ENCODE peak calls at places on chromosomes 4 and X, in seven cellular contexts. L, H, I, N, C, R and T are unnamed samples.

GRCh38 chr4:56410247-56410646 is 23.0 kb upstream of the AASDH start:
- DNase-seq in C (no peak), R (no peak), L (no peak), I (no peak), N (peak; percentile 47), H (peak; percentile 59), T (no peak)

GRCh38 chr4:98938386-98938785 is 9.5 kb upstream of the EIF4E start:
- DNase-seq in R (no peak), H (no peak), L (no peak), I (no peak), C (no peak), N (no peak), T (no peak)

GRCh38 chrX:115260330-115260729 is 26.4 kb upstream of the LRCH2 start:
- DNase-seq in N (no peak), C (no peak), H (no peak), I (no peak), R (no peak), L (no peak), T (no peak)

GRCh38 chr4:17448689-17449088 is 63.2 kb downstream of the QDPR start:
- DNase-seq in C (no peak), N (no peak), R (no peak), H (no peak), L (no peak), I (no peak), T (no peak)

GRCh38 chr4:13313856-13314255 is 170.3 kb downstream of the RAB28 start:
- DNase-seq in L (no peak), N (no peak), C (no peak), I (no peak), R (no peak), H (no peak), T (no peak)

GRCh38 chr4:30821891-30822612 is 101.9 kb downstream of the PCDH7 start:
- DNase-seq in L (no peak), C (no peak), I (no peak), R (no peak), H (no peak), N (no peak), T (no peak)

GRCh38 chrX:65034641-65035450 is 58.6 kb upstream of the ZC4H2 start:
- DNase-seq in H (peak; percentile 90), R (peak; percentile 79), L (peak; percentile 71), I (peak; percentile 83), C (peak; percentile 58), N (peak; percentile 79), T (peak; percentile 81)

GRCh38 chr4:168488800-168489404 is 8.0 kb upstream of the PALLD start:
- DNase-seq in I (no peak), C (no peak), N (no peak), L (no peak), H (no peak), R (no peak), T (no peak)

GRCh38 chr4:153154010-153154975 is 50.0 kb upstream of the TRIM2 start:
- DNase-seq in I (no peak), C (no peak), H (no peak), L (no peak), R (peak; percentile 63), N (peak; percentile 29), T (no peak)

GRCh38 chr4:69584135-69584534 is 55.3 kb downstream of the UGT2A2 start:
- DNase-seq in R (no peak), N (no peak), L (no peak), C (no peak), I (no peak), H (no peak), T (no peak)

GRCh38 chr4:89704651-89705395 is 132.1 kb downstream of the SNCA start:
- DNase-seq in N (no peak), C (no peak), L (no peak), R (no peak), I (no peak), H (no peak), T (no peak)

GRCh38 chr4:147060171-147060931 is 114.7 kb upstream of the TTC29 start:
- DNase-seq in L (no peak), R (no peak), C (no peak), N (no peak), I (no peak), H (no peak), T (no peak)

GRCh38 chr4:117893207-117893606 is 141.1 kb upstream of the NDST3 start:
- DNase-seq in R (no peak), C (no peak), H (no peak), N (no peak), L (no peak), I (no peak), T (no peak)

GRCh38 chr4:99305638-99306380 is 15.0 kb upstream of the ADH1A start:
- DNase-seq in H (no peak), N (no peak), I (no peak), R (no peak), C (no peak), L (no peak), T (no peak)

GRCh38 chr4:7650606-7651400 is 216.1 kb upstream of the PSAPL1 start:
- DNase-seq in I (no peak), R (no peak), C (peak; percentile 44), L (no peak), N (no peak), H (peak; percentile 85), T (no peak)

GRCh38 chr4:98027827-98028226 is 115.4 kb downstream of the STPG2 start:
- DNase-seq in L (no peak), C (no peak), H (no peak), N (no peak), R (no peak), I (no peak), T (no peak)

GRCh38 chr4:119035941-119036737 is 99.5 kb upstream of the MYOZ2 start:
- DNase-seq in H (no peak), I (no peak), N (no peak), R (no peak), L (no peak), C (no peak), T (no peak)

GRCh38 chr4:94011190-94011589 is 182.6 kb downstream of the ATOH1 start:
- DNase-seq in L (no peak), H (no peak), N (no peak), R (no peak), I (no peak), C (no peak), T (no peak)

GRCh38 chrX:155577682-155578081 is 35.1 kb downstream of the TMLHE start:
- DNase-seq in L (no peak), C (no peak), R (no peak), N (no peak), I (no peak), H (peak; percentile 30), T (no peak)

GRCh38 chr4:61762722-61763627 is 562.8 kb downstream of the ADGRL3 start:
- DNase-seq in C (no peak), R (no peak), H (no peak), L (no peak), N (no peak), I (no peak), T (no peak)

GRCh38 chrX:1002611-1003010 is 209.8 kb downstream of the CRLF2 start:
- DNase-seq in I (no peak), C (peak; percentile 28), L (peak; percentile 71), H (peak; percentile 10), N (no peak), R (no peak), T (no peak)

GRCh38 chrX:48794993-48795501 is 6.8 kb upstream of the HDAC6 start:
- DNase-seq in C (peak; percentile 72), R (no peak), N (no peak), I (no peak), H (no peak), L (no peak), T (no peak)

GRCh38 chrX:48792219-48792618 is 5.8 kb downstream of the GATA1 start:
- DNase-seq in L (no peak), I (no peak), N (no peak), C (no peak), R (no peak), H (no peak), T (no peak)

GRCh38 chrX:48794340-48794920 is 7.4 kb upstream of the HDAC6 start:
- DNase-seq in H (no peak), R (no peak), N (no peak), L (no peak), C (no peak), I (no peak), T (no peak)

GRCh38 chrX:48791063-48791820 is 4.9 kb downstream of the GATA1 start:
- DNase-seq in R (no peak), C (no peak), I (no peak), H (no peak), N (no peak), L (no peak), T (no peak)

DNA sequence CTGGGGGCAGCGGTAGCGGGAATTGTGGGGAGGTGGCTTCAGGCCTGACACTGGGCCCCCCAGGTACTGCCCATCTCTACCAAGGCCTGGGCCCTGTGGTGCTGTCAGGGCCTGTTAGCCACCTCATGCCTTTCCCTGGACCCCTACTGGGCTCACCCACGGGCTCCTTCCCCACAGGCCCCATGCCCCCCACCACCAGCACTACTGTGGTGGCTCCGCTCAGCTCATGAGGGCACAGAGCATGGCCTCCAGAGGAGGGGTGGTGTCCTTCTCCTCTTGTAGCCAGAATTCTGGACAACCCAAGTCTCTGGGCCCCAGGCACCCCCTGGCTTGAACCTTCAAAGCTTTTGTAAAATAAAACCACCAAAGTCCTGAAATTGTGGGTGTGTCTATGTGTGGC is 7.5 kb downstream of the GATA1 start:
- DNase-seq in N (no peak), I (no peak), C (no peak), H (no peak), L (no peak), R (no peak), T (no peak)
- H3K4me1 ChIP-seq in N (no peaks in the 10 kb centered on the region), I (no peaks in the 10 kb centered on the region), C (no peaks in the 10 kb centered on the region), H (no peaks in the 10 kb centered on the region), L (no peaks in the 10 kb centered on the region), R (no peaks in the 10 kb centered on the region), T (no peaks in the 10 kb centered on the region)

GRCh38 chr4:48237996-48238645 is 31.5 kb downstream of the TEC start:
- DNase-seq in N (no peak), I (no peak), R (no peak), C (no peak), H (no peak), L (no peak), T (no peak)
- H3K4me1 ChIP-seq in N (no peaks in the 10 kb centered on the region), I (no peaks in the 10 kb centered on the region), R (peaks cover 5% of the 10 kb centered on the region), C (peaks cover 7% of the 10 kb centered on the region), H (peaks cover 3% of the 10 kb centered on the region), L (peaks cover 9% of the 10 kb centered on the region), T (no peaks in the 10 kb centered on the region)

GRCh38 chrX:72125331-72126047 is 6.2 kb downstream of the RTL5 start:
- DNase-seq in H (no peak), I (no peak), L (no peak), N (no peak), C (no peak), R (no peak), T (no peak)
- H3K4me1 ChIP-seq in H (peaks cover 4% of the 10 kb centered on the region), I (no peaks in the 10 kb centered on the region), L (peaks cover 55% of the 10 kb centered on the region), N (peaks cover 41% of the 10 kb centered on the region), C (peaks cover 62% of the 10 kb centered on the region), R (peaks cover 66% of the 10 kb centered on the region), T (peaks cover 42% of the 10 kb centered on the region)

DNA sequence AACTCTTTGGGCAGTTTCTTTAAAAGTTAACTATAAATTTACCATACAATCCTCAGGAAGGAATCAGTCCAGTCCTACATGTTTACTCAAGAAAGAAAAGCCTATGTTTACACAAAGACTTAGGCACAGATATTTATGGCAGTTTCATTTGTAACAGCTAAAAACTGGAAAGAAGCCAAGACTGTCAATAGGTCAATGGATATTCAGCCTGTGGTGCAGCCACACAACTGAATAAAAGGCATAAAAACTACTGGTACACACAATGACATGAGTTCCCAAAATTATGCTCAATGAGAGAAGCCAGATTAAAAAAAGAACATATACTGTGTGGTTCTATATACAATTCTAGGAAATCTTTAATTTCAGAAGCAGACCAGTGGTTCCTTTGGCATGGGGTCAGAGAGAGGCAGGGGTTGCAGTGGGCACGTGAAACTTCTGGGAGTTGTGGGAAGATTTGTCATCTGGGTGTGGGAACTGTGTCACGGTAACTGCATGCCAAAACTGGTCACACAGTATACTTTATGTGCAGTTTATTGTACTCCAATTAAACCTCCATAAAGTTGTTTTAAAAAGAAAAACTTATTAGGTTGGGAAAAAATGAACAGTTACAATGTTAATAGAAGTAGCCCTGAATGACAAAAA is 26.8 kb upstream of the STS start:
- DNase-seq in N (no peak), R (no peak), L (no peak), C (no peak), H (no peak), I (no peak), T (no peak)
- H3K4me1 ChIP-seq in N (peaks cover 61% of the 10 kb centered on the region), R (peaks cover 8% of the 10 kb centered on the region), L (no peaks in the 10 kb centered on the region), C (peaks cover 11% of the 10 kb centered on the region), H (peaks cover 2% of the 10 kb centered on the region), I (peaks cover 9% of the 10 kb centered on the region), T (no peaks in the 10 kb centered on the region)